ENCODE peak calls at places on chromosomes 13 and 19, in eight cellular contexts. One of them, this sample, is unnamed.

GRCh38 chr19:42764836-42765235 is 642 bp downstream of the PSG8 start:
- DNase-seq in psoas muscle: no peak
- DNase-seq in skeletal muscle cell: no peak
- DNase-seq in heart right ventricle: no peak
- DNase-seq in cardiac fibroblast: no peak
- DNase-seq in astrocyte of the spinal cord: no peak
- DNase-seq in keratinocyte: no peak
- DNase-seq in CD8-positive, alpha-beta T cell: no peak
- DNase-seq in this sample: no peak

GRCh38 chr13:100388923-100389322 is 199.7 kb downstream of the GGACT start:
- DNase-seq in psoas muscle: no peak
- DNase-seq in skeletal muscle cell: no peak
- DNase-seq in heart right ventricle: no peak
- DNase-seq in cardiac fibroblast: no peak
- DNase-seq in astrocyte of the spinal cord: no peak
- DNase-seq in keratinocyte: no peak
- DNase-seq in CD8-positive, alpha-beta T cell: no peak
- DNase-seq in this sample: peak

GRCh38 chr13:92390217-92390616 is 836.4 kb upstream of the GPC6 start:
- DNase-seq in psoas muscle: no peak
- DNase-seq in skeletal muscle cell: no peak
- DNase-seq in heart right ventricle: no peak
- DNase-seq in cardiac fibroblast: no peak
- DNase-seq in astrocyte of the spinal cord: no peak
- DNase-seq in keratinocyte: no peak
- DNase-seq in CD8-positive, alpha-beta T cell: no peak
- DNase-seq in this sample: peak

GRCh38 chr13:73259061-73259908 is 200.5 kb downstream of the KLF5 start:
- DNase-seq in psoas muscle: no peak
- DNase-seq in skeletal muscle cell: peak
- DNase-seq in heart right ventricle: no peak
- DNase-seq in cardiac fibroblast: peak
- DNase-seq in astrocyte of the spinal cord: no peak
- DNase-seq in keratinocyte: no peak
- DNase-seq in CD8-positive, alpha-beta T cell: no peak
- DNase-seq in this sample: peak

GRCh38 chr13:39263033-39263432 is 224.8 kb downstream of the NHLRC3 start:
- DNase-seq in psoas muscle: peak
- DNase-seq in skeletal muscle cell: no peak
- DNase-seq in heart right ventricle: peak
- DNase-seq in cardiac fibroblast: peak
- DNase-seq in astrocyte of the spinal cord: peak
- DNase-seq in keratinocyte: no peak
- DNase-seq in CD8-positive, alpha-beta T cell: no peak
- DNase-seq in this sample: peak

GRCh38 chr19:40502647-40503046 is 35.8 kb downstream of the SPTBN4 start:
- DNase-seq in psoas muscle: no peak
- DNase-seq in skeletal muscle cell: no peak
- DNase-seq in heart right ventricle: no peak
- DNase-seq in cardiac fibroblast: no peak
- DNase-seq in astrocyte of the spinal cord: no peak
- DNase-seq in keratinocyte: no peak
- DNase-seq in CD8-positive, alpha-beta T cell: no peak
- DNase-seq in this sample: no peak

GRCh38 chr13:80553041-80553440 is 212.1 kb upstream of the SPRY2 start:
- DNase-seq in psoas muscle: no peak
- DNase-seq in skeletal muscle cell: no peak
- DNase-seq in heart right ventricle: no peak
- DNase-seq in cardiac fibroblast: no peak
- DNase-seq in astrocyte of the spinal cord: no peak
- DNase-seq in keratinocyte: no peak
- DNase-seq in CD8-positive, alpha-beta T cell: no peak
- DNase-seq in this sample: no peak

GRCh38 chr19:1474011-1474764 is 4.8 kb downstream of the C19orf25 start:
- DNase-seq in psoas muscle: no peak
- DNase-seq in skeletal muscle cell: no peak
- DNase-seq in heart right ventricle: no peak
- DNase-seq in cardiac fibroblast: no peak
- DNase-seq in astrocyte of the spinal cord: peak
- DNase-seq in keratinocyte: no peak
- DNase-seq in CD8-positive, alpha-beta T cell: no peak
- DNase-seq in this sample: no peak

GRCh38 chr19:49591731-49592485 is 926 bp downstream of the PRR12 start:
- DNase-seq in psoas muscle: peak
- DNase-seq in skeletal muscle cell: no peak
- DNase-seq in heart right ventricle: peak
- DNase-seq in cardiac fibroblast: peak
- DNase-seq in astrocyte of the spinal cord: peak
- DNase-seq in keratinocyte: no peak
- DNase-seq in CD8-positive, alpha-beta T cell: peak
- DNase-seq in this sample: peak

GRCh38 chr13:100808848-100809247 is 134.3 kb upstream of the TMTC4 start:
- DNase-seq in psoas muscle: no peak
- DNase-seq in skeletal muscle cell: no peak
- DNase-seq in heart right ventricle: no peak
- DNase-seq in cardiac fibroblast: no peak
- DNase-seq in astrocyte of the spinal cord: no peak
- DNase-seq in keratinocyte: no peak
- DNase-seq in CD8-positive, alpha-beta T cell: no peak
- DNase-seq in this sample: no peak

GRCh38 chr13:92590503-92590908 is 636.1 kb upstream of the GPC6 start:
- DNase-seq in psoas muscle: no peak
- DNase-seq in skeletal muscle cell: no peak
- DNase-seq in heart right ventricle: no peak
- DNase-seq in cardiac fibroblast: no peak
- DNase-seq in astrocyte of the spinal cord: peak
- DNase-seq in keratinocyte: no peak
- DNase-seq in CD8-positive, alpha-beta T cell: no peak
- DNase-seq in this sample: no peak

GRCh38 chr19:45162464-45163143 is 1.8 kb upstream of the NKPD1 start:
- DNase-seq in psoas muscle: no peak
- DNase-seq in skeletal muscle cell: no peak
- DNase-seq in heart right ventricle: no peak
- DNase-seq in cardiac fibroblast: no peak
- DNase-seq in astrocyte of the spinal cord: no peak
- DNase-seq in keratinocyte: no peak
- DNase-seq in CD8-positive, alpha-beta T cell: no peak
- DNase-seq in this sample: no peak

GRCh38 chr13:112679932-112680677 is 9.7 kb upstream of the ATP11A start:
- DNase-seq in psoas muscle: no peak
- DNase-seq in skeletal muscle cell: no peak
- DNase-seq in heart right ventricle: no peak
- DNase-seq in cardiac fibroblast: no peak
- DNase-seq in astrocyte of the spinal cord: no peak
- DNase-seq in keratinocyte: no peak
- DNase-seq in CD8-positive, alpha-beta T cell: no peak
- DNase-seq in this sample: no peak

GRCh38 chr13:75870397-75870801 is 234.3 kb downstream of the LMO7 start:
- DNase-seq in psoas muscle: no peak
- DNase-seq in skeletal muscle cell: no peak
- DNase-seq in heart right ventricle: no peak
- DNase-seq in cardiac fibroblast: peak
- DNase-seq in astrocyte of the spinal cord: no peak
- DNase-seq in keratinocyte: no peak
- DNase-seq in CD8-positive, alpha-beta T cell: peak
- DNase-seq in this sample: peak

GRCh38 chr13:77338961-77339401 is 12.1 kb upstream of the MYCBP2 start:
- DNase-seq in psoas muscle: no peak
- DNase-seq in skeletal muscle cell: no peak
- DNase-seq in heart right ventricle: no peak
- DNase-seq in cardiac fibroblast: no peak
- DNase-seq in astrocyte of the spinal cord: no peak
- DNase-seq in keratinocyte: no peak
- DNase-seq in CD8-positive, alpha-beta T cell: no peak
- DNase-seq in this sample: no peak

GRCh38 chr19:18496167-18496979 is 25.5 kb downstream of the ELL start:
- DNase-seq in psoas muscle: no peak
- DNase-seq in skeletal muscle cell: no peak
- DNase-seq in heart right ventricle: no peak
- DNase-seq in cardiac fibroblast: peak
- DNase-seq in astrocyte of the spinal cord: peak
- DNase-seq in keratinocyte: peak
- DNase-seq in CD8-positive, alpha-beta T cell: peak
- DNase-seq in this sample: peak

GRCh38 chr19:4441994-4442845 is 15.4 kb downstream of the UBXN6 start:
- DNase-seq in psoas muscle: no peak
- DNase-seq in skeletal muscle cell: no peak
- DNase-seq in heart right ventricle: no peak
- DNase-seq in cardiac fibroblast: no peak
- DNase-seq in astrocyte of the spinal cord: no peak
- DNase-seq in keratinocyte: no peak
- DNase-seq in CD8-positive, alpha-beta T cell: no peak
- DNase-seq in this sample: no peak

GRCh38 chr13:40187324-40187795 is 479.1 kb downstream of the FOXO1 start:
- DNase-seq in psoas muscle: no peak
- DNase-seq in skeletal muscle cell: no peak
- DNase-seq in heart right ventricle: no peak
- DNase-seq in cardiac fibroblast: no peak
- DNase-seq in astrocyte of the spinal cord: no peak
- DNase-seq in keratinocyte: no peak
- DNase-seq in CD8-positive, alpha-beta T cell: peak
- DNase-seq in this sample: no peak

GRCh38 chr13:40013554-40013953 is 358.1 kb downstream of the COG6 start:
- DNase-seq in psoas muscle: no peak
- DNase-seq in skeletal muscle cell: no peak
- DNase-seq in heart right ventricle: no peak
- DNase-seq in cardiac fibroblast: no peak
- DNase-seq in astrocyte of the spinal cord: no peak
- DNase-seq in keratinocyte: no peak
- DNase-seq in CD8-positive, alpha-beta T cell: no peak
- DNase-seq in this sample: no peak

GRCh38 chr19:4636151-4636717 is 3.1 kb upstream of the TNFAIP8L1 start:
- DNase-seq in psoas muscle: peak
- DNase-seq in skeletal muscle cell: no peak
- DNase-seq in heart right ventricle: peak
- DNase-seq in cardiac fibroblast: peak
- DNase-seq in astrocyte of the spinal cord: peak
- DNase-seq in keratinocyte: no peak
- DNase-seq in CD8-positive, alpha-beta T cell: peak
- DNase-seq in this sample: peak

GRCh38 chr13:53141336-53141735 is 112.7 kb downstream of the OLFM4 start:
- DNase-seq in psoas muscle: no peak
- DNase-seq in skeletal muscle cell: no peak
- DNase-seq in heart right ventricle: no peak
- DNase-seq in cardiac fibroblast: no peak
- DNase-seq in astrocyte of the spinal cord: no peak
- DNase-seq in keratinocyte: no peak
- DNase-seq in CD8-positive, alpha-beta T cell: no peak
- DNase-seq in this sample: no peak

GRCh38 chr19:7550987-7551761 is 15.7 kb downstream of the PNPLA6 start:
- DNase-seq in psoas muscle: peak
- DNase-seq in skeletal muscle cell: no peak
- DNase-seq in heart right ventricle: peak
- DNase-seq in cardiac fibroblast: peak
- DNase-seq in astrocyte of the spinal cord: peak
- DNase-seq in keratinocyte: no peak
- DNase-seq in CD8-positive, alpha-beta T cell: peak
- DNase-seq in this sample: peak
- H3K4me3 ChIP-seq in psoas muscle: peak
- H3K4me3 ChIP-seq in skeletal muscle cell: no peak
- H3K4me3 ChIP-seq in heart right ventricle: peak
- H3K4me3 ChIP-seq in cardiac fibroblast: no peak
- H3K4me3 ChIP-seq in astrocyte of the spinal cord: no peak
- H3K4me3 ChIP-seq in keratinocyte: no peak
- H3K4me3 ChIP-seq in CD8-positive, alpha-beta T cell: no peak
- H3K4me3 ChIP-seq in this sample: no peak

DNA sequence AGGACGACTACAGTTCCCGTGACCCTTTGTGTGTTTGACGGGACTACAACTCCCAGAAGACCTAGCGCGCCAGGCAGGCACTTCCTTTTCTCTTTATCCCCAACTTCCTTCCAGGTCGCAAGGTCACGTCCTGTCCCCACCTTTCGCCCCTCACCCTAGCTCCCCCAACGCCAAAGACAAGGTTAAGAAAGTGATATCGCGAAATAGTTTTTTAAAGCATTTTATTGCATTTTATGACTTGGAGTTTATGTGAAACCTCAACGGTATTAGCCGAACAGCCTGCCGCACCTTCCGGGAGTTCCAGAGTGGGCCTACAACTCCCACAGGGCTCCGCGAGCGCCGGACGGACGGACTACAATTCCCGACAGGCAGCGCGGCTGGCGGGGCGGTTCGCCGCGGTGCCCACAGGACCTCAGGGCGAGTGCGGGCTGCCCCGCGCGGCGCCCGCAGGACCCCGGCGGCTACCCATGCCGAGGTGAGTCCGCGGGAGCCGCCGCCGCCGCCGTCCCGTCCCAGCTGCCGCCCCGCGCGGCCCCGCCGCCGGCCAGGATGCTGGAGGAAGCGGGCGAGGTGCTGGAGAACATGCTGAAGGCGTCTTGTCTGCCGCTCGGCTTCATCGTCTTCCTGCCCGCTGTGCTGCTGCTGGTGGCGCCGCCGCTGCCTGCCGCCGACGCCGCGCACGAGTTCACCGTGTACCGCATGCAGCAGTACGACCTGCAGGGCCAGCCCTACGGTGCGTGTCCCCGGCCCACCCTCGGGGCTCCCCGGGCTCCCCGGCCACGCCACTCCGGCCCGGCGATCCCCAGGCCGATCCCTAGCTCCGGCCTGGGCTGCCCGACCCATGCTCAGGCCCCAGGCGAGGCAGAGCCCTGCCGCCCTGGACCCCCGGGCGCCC is at the start of gene NCLN:
- DNase-seq in psoas muscle: peak
- DNase-seq in skeletal muscle cell: peak
- DNase-seq in heart right ventricle: peak
- DNase-seq in cardiac fibroblast: peak
- DNase-seq in astrocyte of the spinal cord: peak
- DNase-seq in keratinocyte: peak
- DNase-seq in CD8-positive, alpha-beta T cell: peak
- DNase-seq in this sample: peak
- H3K4me3 ChIP-seq in psoas muscle: peak
- H3K4me3 ChIP-seq in skeletal muscle cell: peak
- H3K4me3 ChIP-seq in heart right ventricle: peak
- H3K4me3 ChIP-seq in cardiac fibroblast: peak
- H3K4me3 ChIP-seq in astrocyte of the spinal cord: peak
- H3K4me3 ChIP-seq in keratinocyte: peak
- H3K4me3 ChIP-seq in CD8-positive, alpha-beta T cell: peak
- H3K4me3 ChIP-seq in this sample: peak

GRCh38 chr19:2984196-2984490 is 6.8 kb downstream of the TLE6 start:
- DNase-seq in psoas muscle: no peak
- DNase-seq in skeletal muscle cell: no peak
- DNase-seq in heart right ventricle: no peak
- DNase-seq in cardiac fibroblast: peak
- DNase-seq in astrocyte of the spinal cord: no peak
- DNase-seq in keratinocyte: no peak
- DNase-seq in CD8-positive, alpha-beta T cell: no peak
- DNase-seq in this sample: no peak
- H3K4me3 ChIP-seq in psoas muscle: peak
- H3K4me3 ChIP-seq in skeletal muscle cell: peak
- H3K4me3 ChIP-seq in heart right ventricle: peak
- H3K4me3 ChIP-seq in cardiac fibroblast: peak
- H3K4me3 ChIP-seq in astrocyte of the spinal cord: peak
- H3K4me3 ChIP-seq in keratinocyte: no peak
- H3K4me3 ChIP-seq in CD8-positive, alpha-beta T cell: no peak
- H3K4me3 ChIP-seq in this sample: peak

DNA sequence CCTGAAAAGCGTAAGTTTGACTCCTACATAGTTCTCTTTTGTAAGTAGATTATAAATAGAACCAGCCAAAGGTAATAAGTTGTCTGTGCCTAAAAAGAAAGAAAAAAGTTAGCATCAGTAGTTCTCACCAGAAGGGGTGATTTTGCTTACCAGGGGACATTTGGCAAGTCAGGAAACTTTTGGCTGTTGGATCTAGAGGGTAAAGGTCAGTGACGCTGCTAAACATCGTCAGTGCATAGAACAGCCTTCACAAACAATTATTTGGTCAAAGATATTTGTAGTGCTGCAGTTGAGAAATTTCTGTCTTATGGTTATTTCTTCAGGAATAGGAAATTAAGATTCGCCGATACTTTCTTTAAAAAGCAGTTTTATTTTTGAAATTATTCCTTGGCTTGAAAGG is 2.0 kb downstream of the USPL1 start:
- DNase-seq in psoas muscle: no peak
- DNase-seq in skeletal muscle cell: no peak
- DNase-seq in heart right ventricle: no peak
- DNase-seq in cardiac fibroblast: peak
- DNase-seq in astrocyte of the spinal cord: no peak
- DNase-seq in keratinocyte: no peak
- DNase-seq in CD8-positive, alpha-beta T cell: no peak
- DNase-seq in this sample: peak
- H3K4me3 ChIP-seq in psoas muscle: peak
- H3K4me3 ChIP-seq in skeletal muscle cell: peak
- H3K4me3 ChIP-seq in heart right ventricle: peak
- H3K4me3 ChIP-seq in cardiac fibroblast: no peak
- H3K4me3 ChIP-seq in astrocyte of the spinal cord: peak
- H3K4me3 ChIP-seq in keratinocyte: peak
- H3K4me3 ChIP-seq in CD8-positive, alpha-beta T cell: no peak
- H3K4me3 ChIP-seq in this sample: peak

This sample was measured in fibroblast of villous mesenchyme.